ENCODE peak calls at places on chromosomes 13 and 19, in five cellular contexts. W is heart right ventricle, K is colonic mucosa, Z is psoas muscle, V is aorta. Y is an unnamed sample. For H3K36me3, the result is how much of the 10 kb centered on the place peaks cover.

GRCh38 chr13:51584731-51585191 is 499 bp downstream of the WDFY2 start:
- DNase-seq in Z (peak), K (peak), V (peak), W (peak), Y (peak)

GRCh38 chr19:17526922-17527321 is 15.5 kb downstream of the PGLS start:
- DNase-seq in Z (no peak), K (no peak), V (no peak), W (no peak), Y (no peak)

GRCh38 chr19:48943081-48943480 is 9.6 kb downstream of the DHDH start:
- DNase-seq in W (no peak), V (no peak), K (no peak), Z (no peak), Y (no peak)

GRCh38 chr13:30088312-30088855 is 219.0 kb downstream of the KATNAL1 start:
- DNase-seq in V (no peak), W (no peak), K (no peak), Z (no peak), Y (no peak)

GRCh38 chr19:53892301-53892980 is 10.4 kb downstream of the PRKCG start:
- DNase-seq in V (no peak), K (no peak), Z (no peak), W (no peak), Y (no peak)

GRCh38 chr19:6297202-6297601 is 17.4 kb upstream of the MLLT1 start:
- DNase-seq in K (no peak), V (peak), W (no peak), Z (no peak), Y (no peak)

GRCh38 chr13:37540228-37540627 is 58.3 kb downstream of the POSTN start:
- DNase-seq in K (no peak), W (no peak), V (no peak), Z (no peak), Y (no peak)

GRCh38 chr13:20191902-20192469 is 752 bp downstream of the GJB2 start:
- DNase-seq in W (no peak), V (no peak), K (peak), Z (no peak), Y (no peak)

GRCh38 chr19:38837656-38838121 is 6.1 kb upstream of the ECH1 start:
- DNase-seq in W (no peak), V (no peak), K (no peak), Z (no peak), Y (no peak)

GRCh38 chr13:99033814-99034213 is 56.0 kb upstream of the DOCK9 start:
- DNase-seq in K (no peak), V (no peak), W (no peak), Z (no peak), Y (no peak)

GRCh38 chr13:75986818-75987217 is 350.7 kb downstream of the LMO7 start:
- DNase-seq in Z (no peak), K (no peak), W (no peak), V (no peak), Y (no peak)

GRCh38 chr13:79290595-79291244 is 115.3 kb downstream of the RBM26 start:
- DNase-seq in W (no peak), K (no peak), Z (no peak), V (no peak), Y (no peak)

GRCh38 chr19:2047449-2048103 is 3.5 kb downstream of the MKNK2 start:
- DNase-seq in Z (peak), V (peak), W (peak), K (peak), Y (peak)

GRCh38 chr19:16782719-16783118 is 46.5 kb upstream of the SIN3B start:
- DNase-seq in V (peak), W (no peak), K (no peak), Z (no peak), Y (no peak)

GRCh38 chr13:97853550-97853949 is 99.9 kb upstream of the IPO5 start:
- DNase-seq in Z (no peak), W (no peak), K (no peak), V (no peak), Y (no peak)

GRCh38 chr19:3227054-3227626 is 2.7 kb downstream of the CELF5 start:
- DNase-seq in V (no peak), K (no peak), W (no peak), Z (no peak), Y (no peak)

GRCh38 chr19:19278315-19278714 is 5.2 kb upstream of the TM6SF2 start:
- DNase-seq in K (no peak), W (no peak), Z (no peak), V (no peak), Y (no peak)

GRCh38 chr13:38308736-38309135 is 40.9 kb upstream of the UFM1 start:
- DNase-seq in Z (no peak), K (no peak), V (no peak), W (no peak), Y (no peak)

GRCh38 chr19:41695745-41696144 is 7.7 kb upstream of the CEACAM7 start:
- DNase-seq in V (peak), W (no peak), K (peak), Z (no peak), Y (no peak)

GRCh38 chr19:27974082-27974513 is 1238.9 kb downstream of the UQCRFS1 start:
- DNase-seq in Z (no peak), V (no peak), K (peak), W (no peak), Y (no peak)

GRCh38 chr13:59178344-59178743 is 985.4 kb downstream of the DIAPH3 start:
- DNase-seq in Z (no peak), W (no peak), V (no peak), K (no peak), Y (no peak)

GRCh38 chr19:49912965-49913685 is 15.9 kb upstream of the ATF5 start:
- DNase-seq in W (no peak), K (no peak), Z (no peak), V (no peak), Y (no peak)

GRCh38 chr13:81577601-81578000 is 1236.7 kb upstream of the SPRY2 start:
- DNase-seq in K (no peak), Z (no peak), W (no peak), V (no peak), Y (no peak)

GRCh38 chr13:98253526-98253925 is 76.5 kb upstream of the RNF113B start:
- DNase-seq in Z (no peak), K (no peak), W (no peak), V (no peak), Y (no peak)

GRCh38 chr13:114230117-114230516 is 4.6 kb upstream of the CDC16 start:
- DNase-seq in Z (no peak), V (no peak), W (no peak), K (no peak), Y (no peak)
- H3K27ac ChIP-seq in Z (no peak), V (no peak), W (no peak), K (no peak), Y (no peak)

DNA sequence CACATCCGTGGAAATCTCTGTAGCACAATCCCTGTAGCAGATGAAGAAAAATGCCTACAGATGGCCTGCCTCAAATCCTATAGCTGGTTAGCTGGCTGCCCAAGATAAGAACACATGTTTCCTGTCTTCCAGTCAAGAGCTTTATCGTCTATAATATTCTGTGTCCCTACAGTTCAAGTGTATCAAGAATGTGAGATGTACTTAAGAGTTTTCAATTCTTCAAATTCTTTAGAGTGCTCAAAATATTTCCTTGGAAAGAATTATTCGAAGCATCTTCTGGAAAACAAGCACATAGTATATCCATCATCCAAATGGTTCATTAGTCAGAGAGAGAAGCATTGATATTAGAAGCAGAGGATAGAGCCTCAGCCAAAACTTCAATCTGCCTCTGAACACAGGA is 239.8 kb downstream of the COG6 start:
- DNase-seq in K (no peak), V (no peak), Z (no peak), W (no peak), Y (no peak)
- H3K36me3 ChIP-seq in K (under half), V (under half), Z (under half), W (under half), Y (under half)

DNA sequence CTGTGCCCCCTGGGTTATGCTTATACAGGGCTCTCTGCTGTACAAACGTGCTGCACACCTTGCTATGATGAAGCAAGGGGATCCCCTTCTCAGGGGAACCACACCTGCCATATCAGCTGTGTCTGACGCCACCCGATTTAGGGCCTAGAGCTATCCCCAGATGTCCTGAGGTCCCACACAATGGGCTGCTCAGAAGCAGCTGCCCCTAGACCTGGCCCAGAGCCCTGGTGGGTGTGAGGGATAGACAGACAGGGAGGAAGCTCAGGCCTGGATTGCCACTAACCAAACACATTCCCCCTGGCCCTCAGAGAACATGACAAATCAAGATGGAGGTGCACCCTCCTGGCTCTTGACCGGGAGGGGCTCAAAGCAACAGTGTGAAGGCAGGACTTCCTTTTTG is 59.3 kb downstream of the TSHZ3 start:
- DNase-seq in K (no peak), V (peak), W (no peak), Z (no peak), Y (no peak)
- H3K4me3 ChIP-seq in K (no peak), V (no peak), W (no peak), Z (no peak), Y (no peak)

GRCh38 chr19:35139618-35139943 is 957 bp downstream of the FXYD1 start:
- DNase-seq in V (no peak), Z (no peak), W (no peak), K (no peak), Y (no peak)
- H3K27ac ChIP-seq in V (peak), Z (peak), W (peak), K (peak), Y (peak)

DNA sequence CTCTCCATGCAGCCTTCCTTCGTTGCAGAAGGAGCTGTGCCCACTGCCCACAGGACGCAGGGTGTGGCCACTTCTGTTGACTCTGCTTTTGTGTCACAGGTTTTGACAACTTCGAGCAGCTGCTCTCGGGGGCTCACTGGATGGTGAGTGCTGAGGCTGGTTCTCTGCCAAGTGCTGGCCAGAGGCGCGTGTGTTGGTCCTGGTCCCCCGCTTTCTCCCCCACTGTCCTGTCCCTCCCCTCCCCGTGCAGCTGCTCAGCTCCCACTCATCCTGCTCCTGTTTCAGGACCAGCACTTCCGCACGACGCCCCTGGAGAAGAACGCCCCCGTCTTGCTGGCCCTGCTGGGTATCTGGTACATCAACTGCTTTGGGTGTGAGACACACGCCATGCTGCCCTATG is 10.6 kb upstream of the PDCD2L start:
- DNase-seq in V (no peak), K (no peak), W (no peak), Z (peak), Y (no peak)
- H3K36me3 ChIP-seq in V (under half), K (under half), W (under half), Z (under half), Y (half or more)

GRCh38 chr19:34666200-34666957 is 10.6 kb downstream of the SCGB2B2 start:
- DNase-seq in Z (no peak), V (peak), W (no peak), K (no peak), Y (no peak)
- H3K4me3 ChIP-seq in Z (peak), V (no peak), W (no peak), K (no peak), Y (no peak)